ENCODE peak calls at places on chromosomes 16 and 17, in four cellular contexts. One of them, this sample, is unnamed.

GRCh38 chr16:11094075-11094593 is 149.8 kb downstream of the CLEC16A start:
- DNase-seq in posterior cingulate gyrus: no peak
- DNase-seq in ureter: no peak
- DNase-seq in EH: peak; percentile 46
- DNase-seq in this sample: no peak

GRCh38 chr16:68658258-68658973 is 13.3 kb downstream of the CDH3 start:
- DNase-seq in posterior cingulate gyrus: no peak
- DNase-seq in ureter: peak; percentile 59
- DNase-seq in EH: peak; percentile 95
- DNase-seq in this sample: no peak

GRCh38 chr17:915416-916201 is 64.0 kb downstream of the NXN start:
- DNase-seq in posterior cingulate gyrus: no peak
- DNase-seq in ureter: no peak
- DNase-seq in EH: peak; percentile 58
- DNase-seq in this sample: no peak

GRCh38 chr17:8162997-8163977 is 539 bp upstream of the VAMP2 start:
- DNase-seq in posterior cingulate gyrus: peak; percentile 24
- DNase-seq in ureter: no peak
- DNase-seq in EH: no peak
- DNase-seq in this sample: no peak

GRCh38 chr17:63928172-63928666 is 3.9 kb downstream of the CD79B start:
- DNase-seq in posterior cingulate gyrus: no peak
- DNase-seq in ureter: no peak
- DNase-seq in EH: no peak
- DNase-seq in this sample: no peak

GRCh38 chr16:21626659-21627277 is 25.6 kb downstream of the IGSF6 start:
- DNase-seq in posterior cingulate gyrus: no peak
- DNase-seq in ureter: no peak
- DNase-seq in EH: peak; percentile 96
- DNase-seq in this sample: no peak

GRCh38 chr17:75773808-75774470 is 8.9 kb upstream of the GALK1 start:
- DNase-seq in posterior cingulate gyrus: no peak
- DNase-seq in ureter: no peak
- DNase-seq in EH: no peak
- DNase-seq in this sample: no peak

GRCh38 chr16:58031016-58031800 is 5.7 kb downstream of the MMP15 start:
- DNase-seq in posterior cingulate gyrus: no peak
- DNase-seq in ureter: no peak
- DNase-seq in EH: no peak
- DNase-seq in this sample: no peak

GRCh38 chr17:2024572-2025219 is 438 bp downstream of the RTN4RL1 start:
- DNase-seq in posterior cingulate gyrus: no peak
- DNase-seq in ureter: no peak
- DNase-seq in EH: no peak
- DNase-seq in this sample: no peak

GRCh38 chr16:83971165-83972130 is 3.4 kb downstream of the NECAB2 start:
- DNase-seq in posterior cingulate gyrus: no peak
- DNase-seq in ureter: no peak
- DNase-seq in EH: no peak
- DNase-seq in this sample: no peak

GRCh38 chr16:70152578-70153302 is 20.8 kb upstream of the CLEC18C start:
- DNase-seq in posterior cingulate gyrus: no peak
- DNase-seq in ureter: peak; percentile 43
- DNase-seq in EH: no peak
- DNase-seq in this sample: no peak

GRCh38 chr16:89653656-89654295 is 3.7 kb downstream of the CHMP1A start:
- DNase-seq in posterior cingulate gyrus: no peak
- DNase-seq in ureter: no peak
- DNase-seq in EH: no peak
- DNase-seq in this sample: no peak

GRCh38 chr17:79942011-79942405 is 93.7 kb downstream of the TBC1D16 start:
- DNase-seq in posterior cingulate gyrus: no peak
- DNase-seq in ureter: no peak
- DNase-seq in EH: no peak
- DNase-seq in this sample: peak; percentile 5

GRCh38 chr17:39553326-39553945 is 54.3 kb downstream of the NEUROD2 start:
- DNase-seq in posterior cingulate gyrus: no peak
- DNase-seq in ureter: no peak
- DNase-seq in EH: peak; percentile 67
- DNase-seq in this sample: no peak

This sample was measured in omental fat pad.